ENCODE peak calls at places on chromosome 18, in eight cellular contexts. P is tibial nerve; B is upper lobe of right lung; E is WERI-Rb-1; D is AG04450; G is astrocyte of the spinal cord; J is CD4-positive, alpha-beta T cell; C is neural progenitor cell. L is an unnamed sample.

GRCh38 chr18:46810481-46811000 is 53.7 kb upstream of the ST8SIA5 start:
- DNase-seq in E (no peak), P (no peak), C (peak), B (no peak), J (no peak), G (no peak), D (no peak), L (no peak)

GRCh38 chr18:44672506-44672905 is 8.2 kb upstream of the SETBP1 start:
- DNase-seq in D (no peak), G (no peak), B (no peak), E (no peak), C (no peak), P (no peak), J (no peak), L (no peak)

GRCh38 chr18:63683152-63683551 is 19.6 kb upstream of the SERPINB11 start:
- DNase-seq in C (peak), B (no peak), D (peak), E (no peak), J (no peak), G (peak), P (no peak), L (no peak)

GRCh38 chr18:10130626-10131025 is 216.8 kb downstream of the VAPA start:
- DNase-seq in C (no peak), J (no peak), E (no peak), G (no peak), P (no peak), B (no peak), D (no peak), L (no peak)

GRCh38 chr18:61602836-61603235 is 269.6 kb downstream of the CDH20 start:
- DNase-seq in D (no peak), J (no peak), C (no peak), G (no peak), E (no peak), P (no peak), B (no peak), L (no peak)

GRCh38 chr18:75154259-75154658 is 54.7 kb downstream of the PTGR3 start:
- DNase-seq in E (no peak), D (no peak), C (no peak), P (no peak), G (no peak), J (no peak), B (no peak), L (no peak)

GRCh38 chr18:8889479-8889878 is 184.1 kb downstream of the MTCL1 start:
- DNase-seq in D (no peak), J (no peak), G (peak), P (no peak), E (no peak), B (no peak), C (no peak), L (peak)

GRCh38 chr18:54359233-54359632 is 1.5 kb downstream of the C18orf54 start:
- DNase-seq in G (peak), C (peak), B (no peak), E (no peak), J (no peak), D (no peak), P (no peak), L (no peak)

GRCh38 chr18:37395138-37395537 is 170.5 kb downstream of the CELF4 start:
- DNase-seq in D (no peak), G (no peak), C (no peak), E (no peak), J (no peak), P (no peak), B (no peak), L (no peak)

GRCh38 chr18:37392648-37393047 is 172.9 kb downstream of the CELF4 start:
- DNase-seq in G (no peak), D (no peak), P (no peak), E (no peak), B (no peak), J (no peak), C (no peak), L (no peak)

GRCh38 chr18:37393221-37393828 is 172.3 kb downstream of the CELF4 start:
- DNase-seq in C (no peak), E (no peak), G (no peak), B (no peak), D (no peak), J (no peak), P (no peak), L (no peak)

GRCh38 chr18:37394610-37394965 is 171.0 kb downstream of the CELF4 start:
- DNase-seq in G (no peak), B (no peak), P (no peak), D (no peak), J (no peak), E (no peak), C (no peak), L (no peak)

GRCh38 chr18:37393945-37394609 is 171.5 kb downstream of the CELF4 start:
- DNase-seq in J (no peak), G (peak), E (peak), P (peak), B (peak), D (peak), C (peak), L (peak)
- TF ChIP-seq CTCF in J (no peak), G (no peak), E (peak), P (no peak), B (no peak), D (no peak), C (peak), L (no peak)

GRCh38 chr18:66640431-66640830 is 36.5 kb upstream of the CDH19 start:
- DNase-seq in G (no peak), E (no peak), P (no peak), C (no peak), D (no peak), B (no peak), J (no peak), L (peak)

GRCh38 chr18:66638856-66639621 is 35.1 kb upstream of the CDH19 start:
- DNase-seq in J (no peak), P (no peak), C (no peak), D (no peak), G (no peak), E (no peak), B (no peak), L (no peak)

GRCh38 chr18:66632771-66633170 is 28.9 kb upstream of the CDH19 start:
- DNase-seq in E (no peak), B (no peak), G (no peak), D (no peak), J (no peak), P (no peak), C (no peak), L (no peak)

DNA sequence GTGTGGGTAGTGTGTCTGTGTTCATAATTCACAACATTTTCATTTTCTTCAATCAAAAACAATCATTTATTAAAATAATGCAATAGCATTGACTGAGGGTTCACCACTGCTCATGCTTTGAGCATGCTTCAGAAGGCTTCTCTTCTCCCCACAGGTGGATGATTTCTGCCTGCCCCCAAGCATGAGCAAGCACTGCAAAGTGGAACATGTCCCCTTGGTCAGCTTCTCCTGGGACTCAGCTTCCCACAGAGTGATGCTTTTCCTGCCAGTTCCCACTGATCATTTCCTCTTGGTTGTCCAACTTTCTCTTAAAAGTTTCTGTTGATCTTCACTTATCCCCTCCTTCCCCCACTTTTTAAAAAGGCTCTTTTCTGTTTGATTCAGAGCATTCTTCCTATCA is 31.5 kb upstream of the CDH19 start:
- DNase-seq in P (no peak), G (no peak), E (no peak), B (no peak), C (no peak), J (no peak), D (no peak), L (no peak)
- TF ChIP-seq CTCF in P (no peak), G (no peak), E (no peak), B (no peak), C (no peak), J (no peak), D (no peak), L (no peak)

GRCh38 chr18:58192519-58192918 is 148.5 kb downstream of the NEDD4L start:
- DNase-seq in C (no peak), G (no peak), B (no peak), J (no peak), D (no peak), E (no peak), P (no peak), L (no peak)

GRCh38 chr18:58195278-58195721 is 151.3 kb downstream of the NEDD4L start:
- DNase-seq in G (no peak), J (no peak), C (peak), P (no peak), E (no peak), B (peak), D (no peak), L (no peak)

GRCh38 chr18:58190842-58191530 is 147.0 kb downstream of the NEDD4L start:
- DNase-seq in E (peak), P (no peak), G (no peak), B (no peak), D (no peak), C (no peak), J (no peak), L (no peak)

GRCh38 chr18:58196164-58196563 is 152.1 kb downstream of the NEDD4L start:
- DNase-seq in G (no peak), P (no peak), J (no peak), D (no peak), C (no peak), E (no peak), B (no peak), L (no peak)

GRCh38 chr18:58194028-58194427 is 150.0 kb downstream of the NEDD4L start:
- DNase-seq in D (no peak), G (no peak), C (peak), E (peak), P (no peak), B (no peak), J (no peak), L (no peak)
- TF ChIP-seq CTCF in D (peak), G (peak), C (peak), E (peak), P (peak), B (no peak), J (no peak), L (no peak)

DNA sequence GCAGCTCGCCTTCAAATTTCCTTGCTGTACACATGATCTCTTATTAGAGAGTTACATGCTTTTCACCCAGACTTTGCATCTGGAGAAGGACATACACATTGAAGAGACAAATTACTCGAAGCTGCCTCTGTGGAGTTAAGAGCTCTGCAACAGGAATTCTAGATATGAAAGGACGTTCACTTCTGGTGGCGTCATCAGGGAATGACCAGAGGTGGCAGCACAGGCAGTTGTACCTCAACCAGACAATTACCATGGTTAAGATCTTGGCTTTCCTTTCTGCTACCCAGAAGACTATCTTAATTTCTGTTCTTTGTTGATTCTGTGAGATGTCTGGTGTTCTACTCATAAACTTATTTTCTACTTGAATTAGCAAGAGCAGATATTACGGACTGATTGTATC is 39.1 kb upstream of the MC4R start:
- DNase-seq in P (no peak), B (no peak), G (no peak), E (peak), J (no peak), D (no peak), C (peak), L (no peak)
- TF ChIP-seq CTCF in P (no peak), B (no peak), G (peak), E (peak), J (no peak), D (peak), C (peak), L (no peak)

GRCh38 chr18:57135705-57136104 is 11.2 kb upstream of the BOD1L2 start:
- DNase-seq in P (no peak), E (no peak), J (no peak), B (no peak), G (no peak), C (no peak), D (no peak), L (no peak)
- TF ChIP-seq CTCF in P (no peak), E (peak), J (no peak), B (no peak), G (peak), C (peak), D (peak), L (no peak)

GRCh38 chr18:58452392-58453166 is 176.3 kb downstream of the ALPK2 start:
- DNase-seq in G (no peak), C (no peak), E (no peak), P (no peak), J (no peak), B (no peak), D (no peak), L (no peak)
- TF ChIP-seq CTCF in G (no peak), C (no peak), E (no peak), P (no peak), J (no peak), B (no peak), D (no peak), L (no peak)

DNA sequence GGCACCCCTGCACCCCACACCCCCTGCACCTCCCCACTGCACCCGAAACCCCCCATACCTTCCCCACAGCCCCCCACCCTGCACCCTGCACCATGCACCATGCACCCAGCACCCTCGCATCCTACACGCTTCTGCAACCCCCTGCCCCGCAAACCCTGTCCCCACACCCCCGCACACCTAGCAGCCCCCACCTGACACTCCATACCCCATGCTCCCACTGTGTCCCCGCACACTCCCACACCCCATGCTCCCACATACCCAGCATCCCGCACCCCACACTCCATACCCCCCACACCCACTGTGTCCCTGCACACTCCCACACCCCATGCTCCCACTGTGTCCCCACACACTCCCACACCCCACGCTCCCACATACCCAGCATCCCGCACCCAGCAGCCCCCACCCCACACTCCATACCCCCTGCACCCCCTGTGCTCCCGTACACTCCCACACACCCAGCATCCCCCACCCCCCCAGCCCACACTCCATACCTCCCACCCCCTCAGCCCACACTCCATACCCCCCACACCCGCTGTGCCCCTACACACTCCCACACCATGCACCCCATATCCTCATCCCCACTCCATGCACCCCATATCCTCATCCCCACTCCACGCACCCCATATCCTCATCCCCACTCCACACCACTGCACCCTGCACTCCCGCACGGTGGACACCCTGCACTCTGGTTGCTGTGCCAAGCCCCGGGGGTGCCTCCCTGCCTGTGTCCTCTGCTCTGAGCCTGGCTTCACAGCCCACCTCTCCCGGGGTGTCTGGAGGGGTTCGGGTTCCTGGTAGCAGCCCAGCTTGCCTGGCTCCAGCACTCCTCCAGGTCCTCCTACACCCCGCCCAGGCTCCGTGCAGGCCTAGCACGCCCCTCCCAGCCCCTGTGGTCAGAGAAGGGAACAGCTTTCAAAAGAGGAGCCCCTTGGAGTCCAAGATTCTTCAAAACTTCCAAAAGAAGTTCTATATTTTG is 93.9 kb upstream of the CTDP1 start:
- DNase-seq in J (no peak), E (peak), C (no peak), P (peak), G (no peak), D (no peak), B (peak), L (no peak)
- TF ChIP-seq CTCF in J (no peak), E (no peak), C (no peak), P (no peak), G (no peak), D (no peak), B (no peak), L (no peak)